ENCODE peak calls at places on chromosomes 1 and 21, in ten cellular contexts. One of them, this sample, is unnamed.

GRCh38 chr21:15669247-15669646 is 60.5 kb upstream of the USP25 start:
- DNase-seq in sigmoid colon: no peak
- DNase-seq in choroid plexus epithelial cell: peak
- DNase-seq in Peyer's patch: no peak
- DNase-seq in BJ: no peak
- DNase-seq in colonic mucosa: no peak
- DNase-seq in pancreas: no peak
- DNase-seq in AG04449: no peak
- DNase-seq in fibroblast of the aortic adventitia: peak
- DNase-seq in NB4: peak
- DNase-seq in this sample: no peak

GRCh38 chr1:236438614-236439013 is 44.5 kb downstream of the EDARADD start:
- DNase-seq in colonic mucosa: no peak
- DNase-seq in BJ: no peak
- DNase-seq in choroid plexus epithelial cell: no peak
- DNase-seq in pancreas: no peak
- DNase-seq in NB4: no peak
- DNase-seq in sigmoid colon: no peak
- DNase-seq in Peyer's patch: no peak
- DNase-seq in fibroblast of the aortic adventitia: no peak
- DNase-seq in AG04449: no peak
- DNase-seq in this sample: no peak

GRCh38 chr1:230401763-230402294 is 24.3 kb downstream of the PGBD5 start:
- DNase-seq in colonic mucosa: no peak
- DNase-seq in Peyer's patch: no peak
- DNase-seq in BJ: peak
- DNase-seq in AG04449: no peak
- DNase-seq in pancreas: no peak
- DNase-seq in choroid plexus epithelial cell: peak
- DNase-seq in NB4: no peak
- DNase-seq in sigmoid colon: no peak
- DNase-seq in fibroblast of the aortic adventitia: peak
- DNase-seq in this sample: no peak

GRCh38 chr1:237570530-237570929 is 320.2 kb downstream of the ZP4 start:
- DNase-seq in BJ: no peak
- DNase-seq in choroid plexus epithelial cell: no peak
- DNase-seq in sigmoid colon: no peak
- DNase-seq in pancreas: no peak
- DNase-seq in AG04449: no peak
- DNase-seq in Peyer's patch: no peak
- DNase-seq in colonic mucosa: no peak
- DNase-seq in NB4: no peak
- DNase-seq in fibroblast of the aortic adventitia: no peak
- DNase-seq in this sample: no peak

GRCh38 chr1:82721702-82722101 is 921.0 kb downstream of the ADGRL2 start:
- DNase-seq in Peyer's patch: no peak
- DNase-seq in AG04449: no peak
- DNase-seq in choroid plexus epithelial cell: no peak
- DNase-seq in pancreas: no peak
- DNase-seq in sigmoid colon: no peak
- DNase-seq in colonic mucosa: no peak
- DNase-seq in NB4: no peak
- DNase-seq in BJ: no peak
- DNase-seq in fibroblast of the aortic adventitia: no peak
- DNase-seq in this sample: no peak

GRCh38 chr1:109877320-109877771 is 33.3 kb upstream of the CSF1 start:
- DNase-seq in Peyer's patch: no peak
- DNase-seq in choroid plexus epithelial cell: peak
- DNase-seq in fibroblast of the aortic adventitia: peak
- DNase-seq in pancreas: peak
- DNase-seq in BJ: peak
- DNase-seq in colonic mucosa: no peak
- DNase-seq in AG04449: peak
- DNase-seq in NB4: no peak
- DNase-seq in sigmoid colon: peak
- DNase-seq in this sample: peak

GRCh38 chr1:234597894-234598293 is 12.1 kb downstream of the IRF2BP2 start:
- DNase-seq in choroid plexus epithelial cell: peak
- DNase-seq in pancreas: no peak
- DNase-seq in colonic mucosa: peak
- DNase-seq in Peyer's patch: peak
- DNase-seq in sigmoid colon: no peak
- DNase-seq in fibroblast of the aortic adventitia: peak
- DNase-seq in BJ: no peak
- DNase-seq in NB4: peak
- DNase-seq in AG04449: no peak
- DNase-seq in this sample: peak

GRCh38 chr1:41861509-41862410 is 57.0 kb downstream of the HIVEP3 start:
- DNase-seq in Peyer's patch: no peak
- DNase-seq in fibroblast of the aortic adventitia: no peak
- DNase-seq in pancreas: no peak
- DNase-seq in colonic mucosa: no peak
- DNase-seq in sigmoid colon: no peak
- DNase-seq in choroid plexus epithelial cell: peak
- DNase-seq in AG04449: no peak
- DNase-seq in BJ: no peak
- DNase-seq in NB4: peak
- DNase-seq in this sample: no peak

GRCh38 chr1:61639218-61639617 is 85.7 kb downstream of the TM2D1 start:
- DNase-seq in pancreas: no peak
- DNase-seq in colonic mucosa: no peak
- DNase-seq in Peyer's patch: no peak
- DNase-seq in fibroblast of the aortic adventitia: peak
- DNase-seq in NB4: no peak
- DNase-seq in AG04449: no peak
- DNase-seq in sigmoid colon: no peak
- DNase-seq in BJ: no peak
- DNase-seq in choroid plexus epithelial cell: no peak
- DNase-seq in this sample: no peak

GRCh38 chr1:83559090-83559489 is 439.8 kb downstream of the TTLL7 start:
- DNase-seq in NB4: peak
- DNase-seq in colonic mucosa: no peak
- DNase-seq in fibroblast of the aortic adventitia: no peak
- DNase-seq in Peyer's patch: no peak
- DNase-seq in BJ: no peak
- DNase-seq in sigmoid colon: no peak
- DNase-seq in pancreas: no peak
- DNase-seq in choroid plexus epithelial cell: no peak
- DNase-seq in AG04449: no peak
- DNase-seq in this sample: no peak

GRCh38 chr1:76136894-76137293 is 62.3 kb downstream of the ST6GALNAC3 start:
- DNase-seq in colonic mucosa: no peak
- DNase-seq in AG04449: no peak
- DNase-seq in BJ: no peak
- DNase-seq in pancreas: no peak
- DNase-seq in fibroblast of the aortic adventitia: no peak
- DNase-seq in sigmoid colon: no peak
- DNase-seq in choroid plexus epithelial cell: no peak
- DNase-seq in NB4: no peak
- DNase-seq in Peyer's patch: no peak
- DNase-seq in this sample: no peak

GRCh38 chr21:15121655-15122120 is 56.9 kb upstream of the NRIP1 start:
- DNase-seq in pancreas: peak
- DNase-seq in colonic mucosa: no peak
- DNase-seq in choroid plexus epithelial cell: peak
- DNase-seq in BJ: no peak
- DNase-seq in AG04449: no peak
- DNase-seq in NB4: no peak
- DNase-seq in Peyer's patch: no peak
- DNase-seq in sigmoid colon: no peak
- DNase-seq in fibroblast of the aortic adventitia: peak
- DNase-seq in this sample: peak

GRCh38 chr21:34313116-34313515 is 50.7 kb upstream of the KCNE2 start:
- DNase-seq in Peyer's patch: no peak
- DNase-seq in pancreas: no peak
- DNase-seq in colonic mucosa: no peak
- DNase-seq in AG04449: no peak
- DNase-seq in sigmoid colon: no peak
- DNase-seq in BJ: no peak
- DNase-seq in fibroblast of the aortic adventitia: peak
- DNase-seq in NB4: no peak
- DNase-seq in choroid plexus epithelial cell: no peak
- DNase-seq in this sample: peak

DNA sequence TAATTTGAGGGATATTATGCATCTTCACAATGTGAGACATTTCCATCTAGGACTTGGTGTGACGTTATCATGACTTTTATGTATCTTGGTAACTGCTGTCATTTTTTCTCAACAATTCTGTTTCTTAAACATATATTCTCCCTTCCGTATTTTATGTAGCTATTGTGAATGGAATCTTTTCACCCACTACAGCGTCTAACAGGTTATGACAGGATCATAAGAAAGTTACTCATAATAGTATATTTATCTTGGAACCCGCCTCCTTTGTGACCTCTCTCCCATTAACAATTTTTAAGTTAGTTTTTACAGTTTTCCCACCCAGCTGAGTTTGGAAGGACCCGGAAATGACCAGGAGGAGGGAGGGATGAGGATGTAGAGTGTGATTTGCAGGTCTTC is 6.8 kb upstream of the DMRTA2 start:
- DNase-seq in colonic mucosa: no peak
- DNase-seq in choroid plexus epithelial cell: no peak
- DNase-seq in AG04449: no peak
- DNase-seq in BJ: no peak
- DNase-seq in fibroblast of the aortic adventitia: no peak
- DNase-seq in Peyer's patch: no peak
- DNase-seq in sigmoid colon: no peak
- DNase-seq in pancreas: no peak
- DNase-seq in NB4: no peak
- DNase-seq in this sample: peak
- H3K4me3 ChIP-seq in colonic mucosa: no peak
- H3K4me3 ChIP-seq in choroid plexus epithelial cell: no peak
- H3K4me3 ChIP-seq in AG04449: no peak
- H3K4me3 ChIP-seq in BJ: no peak
- H3K4me3 ChIP-seq in fibroblast of the aortic adventitia: no peak
- H3K4me3 ChIP-seq in Peyer's patch: no peak
- H3K4me3 ChIP-seq in sigmoid colon: no peak
- H3K4me3 ChIP-seq in pancreas: no peak
- H3K4me3 ChIP-seq in NB4: no peak
- H3K4me3 ChIP-seq in this sample: peak

GRCh38 chr1:152397474-152397873 is 16.6 kb downstream of the CRNN start:
- DNase-seq in colonic mucosa: no peak
- DNase-seq in choroid plexus epithelial cell: no peak
- DNase-seq in NB4: no peak
- DNase-seq in BJ: no peak
- DNase-seq in AG04449: no peak
- DNase-seq in pancreas: no peak
- DNase-seq in fibroblast of the aortic adventitia: no peak
- DNase-seq in Peyer's patch: no peak
- DNase-seq in sigmoid colon: no peak
- DNase-seq in this sample: peak

GRCh38 chr1:152394151-152394550 is 19.9 kb downstream of the CRNN start:
- DNase-seq in colonic mucosa: no peak
- DNase-seq in BJ: no peak
- DNase-seq in NB4: no peak
- DNase-seq in fibroblast of the aortic adventitia: no peak
- DNase-seq in Peyer's patch: no peak
- DNase-seq in sigmoid colon: no peak
- DNase-seq in AG04449: no peak
- DNase-seq in choroid plexus epithelial cell: no peak
- DNase-seq in pancreas: no peak
- DNase-seq in this sample: no peak

DNA sequence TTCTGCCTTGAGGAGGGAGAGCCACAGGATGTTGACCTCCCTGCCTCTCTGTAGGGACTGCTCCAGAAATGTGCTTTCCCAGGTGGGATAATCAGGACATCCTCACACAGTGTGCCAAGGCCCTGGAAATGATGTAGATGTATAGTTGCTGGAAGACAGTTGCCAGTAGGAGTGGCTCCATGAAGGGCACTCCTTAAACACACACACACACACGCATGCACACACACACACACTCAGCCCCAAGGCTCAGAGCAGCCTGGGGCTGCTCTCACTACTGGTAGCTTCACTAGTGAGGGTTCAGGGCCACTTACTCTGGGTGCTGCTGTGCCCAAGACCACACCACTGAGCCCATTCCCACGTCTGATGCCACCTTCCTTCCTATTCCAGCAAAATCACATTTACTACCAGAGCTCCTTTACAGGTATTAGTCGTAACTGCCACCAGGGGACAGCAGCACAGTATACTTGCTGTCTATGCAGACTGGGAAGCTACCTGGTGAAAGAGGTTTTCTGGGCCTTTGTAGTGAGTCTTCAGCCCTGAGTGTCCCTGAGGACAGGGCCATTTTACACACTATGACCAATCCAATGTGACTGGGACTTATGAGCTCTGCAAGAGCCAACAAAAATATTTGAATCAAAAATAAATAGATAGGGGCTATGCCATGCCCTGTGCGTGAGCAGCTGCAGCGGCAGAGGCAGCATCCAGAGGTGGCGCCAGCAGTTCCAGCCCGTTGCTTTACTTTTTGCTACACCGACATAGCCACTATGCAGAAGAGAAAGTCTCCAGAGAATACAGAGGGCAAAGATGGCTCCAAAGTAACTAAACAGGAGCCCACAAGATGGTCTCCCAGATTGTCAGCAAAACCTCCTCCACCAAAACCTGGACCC is 15.0 kb downstream of the CRNN start:
- DNase-seq in choroid plexus epithelial cell: peak
- DNase-seq in NB4: peak
- DNase-seq in AG04449: no peak
- DNase-seq in BJ: no peak
- DNase-seq in fibroblast of the aortic adventitia: peak
- DNase-seq in colonic mucosa: no peak
- DNase-seq in sigmoid colon: no peak
- DNase-seq in pancreas: no peak
- DNase-seq in Peyer's patch: no peak
- DNase-seq in this sample: peak
- TF ChIP-seq CTCF in choroid plexus epithelial cell: peak
- TF ChIP-seq CTCF in NB4: peak
- TF ChIP-seq CTCF in AG04449: no peak
- TF ChIP-seq CTCF in BJ: peak
- TF ChIP-seq CTCF in fibroblast of the aortic adventitia: peak
- TF ChIP-seq CTCF in colonic mucosa: no peak
- TF ChIP-seq CTCF in sigmoid colon: peak
- TF ChIP-seq CTCF in pancreas: no peak
- TF ChIP-seq CTCF in Peyer's patch: peak
- TF ChIP-seq CTCF in this sample: peak

GRCh38 chr1:225179686-225180085 is 248.2 kb downstream of the LBR start:
- DNase-seq in AG04449: no peak
- DNase-seq in choroid plexus epithelial cell: no peak
- DNase-seq in pancreas: no peak
- DNase-seq in sigmoid colon: no peak
- DNase-seq in NB4: no peak
- DNase-seq in fibroblast of the aortic adventitia: no peak
- DNase-seq in BJ: no peak
- DNase-seq in colonic mucosa: no peak
- DNase-seq in Peyer's patch: no peak
- DNase-seq in this sample: no peak

GRCh38 chr1:225182701-225183100 is 245.1 kb downstream of the LBR start:
- DNase-seq in sigmoid colon: no peak
- DNase-seq in NB4: no peak
- DNase-seq in AG04449: no peak
- DNase-seq in Peyer's patch: no peak
- DNase-seq in BJ: no peak
- DNase-seq in fibroblast of the aortic adventitia: no peak
- DNase-seq in choroid plexus epithelial cell: no peak
- DNase-seq in pancreas: no peak
- DNase-seq in colonic mucosa: no peak
- DNase-seq in this sample: no peak
- H3K4me3 ChIP-seq in sigmoid colon: no peak
- H3K4me3 ChIP-seq in NB4: no peak
- H3K4me3 ChIP-seq in AG04449: no peak
- H3K4me3 ChIP-seq in Peyer's patch: no peak
- H3K4me3 ChIP-seq in BJ: no peak
- H3K4me3 ChIP-seq in fibroblast of the aortic adventitia: no peak
- H3K4me3 ChIP-seq in choroid plexus epithelial cell: no peak
- H3K4me3 ChIP-seq in pancreas: no peak
- H3K4me3 ChIP-seq in colonic mucosa: no peak
- H3K4me3 ChIP-seq in this sample: no peak

GRCh38 chr1:196877964-196878363 is 9.9 kb upstream of the CFHR4 start:
- DNase-seq in BJ: no peak
- DNase-seq in AG04449: no peak
- DNase-seq in fibroblast of the aortic adventitia: peak
- DNase-seq in NB4: no peak
- DNase-seq in colonic mucosa: no peak
- DNase-seq in pancreas: no peak
- DNase-seq in sigmoid colon: no peak
- DNase-seq in choroid plexus epithelial cell: peak
- DNase-seq in Peyer's patch: no peak
- DNase-seq in this sample: peak
- TF ChIP-seq CTCF in BJ: no peak
- TF ChIP-seq CTCF in AG04449: no peak
- TF ChIP-seq CTCF in fibroblast of the aortic adventitia: peak
- TF ChIP-seq CTCF in NB4: no peak
- TF ChIP-seq CTCF in colonic mucosa: no peak
- TF ChIP-seq CTCF in pancreas: no peak
- TF ChIP-seq CTCF in sigmoid colon: no peak
- TF ChIP-seq CTCF in choroid plexus epithelial cell: no peak
- TF ChIP-seq CTCF in Peyer's patch: no peak
- TF ChIP-seq CTCF in this sample: no peak

This sample was measured in epithelial cell of esophagus.